ENCODE peak calls at places on chromosomes 16 and 17, in six cellular contexts. P, Y, W, T, R and A are unnamed samples.
A peak's percentile ranks its signal among the peaks of the same experiment; 100 is the strongest.

GRCh38 chr17:31674305-31674704 is 184.7 kb downstream of the COPRS start:
- DNase-seq in P (no peak), Y (no peak), W (no peak), T (no peak), R (no peak), A (no peak)

GRCh38 chr17:82551779-82552457 is 32.4 kb downstream of the FOXK2 start:
- DNase-seq in P (peak; percentile 51), Y (peak; percentile 79), W (peak; percentile 75), T (no peak), R (no peak), A (peak; percentile 16)

GRCh38 chr16:49980166-49980565 is 44.9 kb upstream of the CNEP1R1 start:
- DNase-seq in P (no peak), Y (no peak), W (no peak), T (no peak), R (no peak), A (no peak)

GRCh38 chr17:51260960-51261958 is 913 bp downstream of the UTP18 start:
- DNase-seq in P (peak; percentile 73), Y (peak; percentile 76), W (peak; percentile 70), T (no peak), R (no peak), A (peak; percentile 9)

GRCh38 chr17:12403881-12404398 is 261.8 kb upstream of the MYOCD start:
- DNase-seq in P (no peak), Y (no peak), W (no peak), T (no peak), R (no peak), A (no peak)

GRCh38 chr16:11292076-11292748 is 11.1 kb upstream of the PRM1 start:
- DNase-seq in P (no peak), Y (no peak), W (no peak), T (no peak), R (no peak), A (no peak)

GRCh38 chr17:83053779-83054451 is 25.5 kb upstream of the METRNL start:
- DNase-seq in P (no peak), Y (no peak), W (no peak), T (no peak), R (no peak), A (no peak)

GRCh38 chr16:80058236-80058635 is 457.7 kb upstream of the MAF start:
- DNase-seq in P (no peak), Y (no peak), W (no peak), T (no peak), R (no peak), A (peak; percentile 4)

GRCh38 chr17:29959658-29960337 is 18.4 kb downstream of the EFCAB5 start:
- DNase-seq in P (no peak), Y (no peak), W (no peak), T (no peak), R (no peak), A (no peak)

GRCh38 chr16:89890886-89891657 is 17.7 kb downstream of the TCF25 start:
- DNase-seq in P (no peak), Y (no peak), W (no peak), T (no peak), R (no peak), A (no peak)

GRCh38 chr17:65270932-65271700 is 133.9 kb downstream of the RGS9 start:
- DNase-seq in P (no peak), Y (no peak), W (no peak), T (no peak), R (no peak), A (no peak)

GRCh38 chr16:4140652-4141051 is 24.4 kb upstream of the ADCY9 start:
- DNase-seq in P (no peak), Y (no peak), W (no peak), T (peak; percentile 9), R (no peak), A (no peak)

GRCh38 chr17:28008526-28008925 is 34.0 kb upstream of the NLK start:
- DNase-seq in P (no peak), Y (no peak), W (no peak), T (peak; percentile 35), R (no peak), A (no peak)

GRCh38 chr16:81861503-81861902 is 82.4 kb downstream of the PLCG2 start:
- DNase-seq in P (no peak), Y (no peak), W (no peak), T (no peak), R (no peak), A (no peak)

GRCh38 chr16:80931985-80932720 is 74.5 kb downstream of the CMC2 start:
- DNase-seq in P (no peak), Y (no peak), W (no peak), T (no peak), R (peak; percentile 17), A (peak; percentile 25)

GRCh38 chr17:20203021-20203420 is 193.9 kb downstream of the SPECC1 start:
- DNase-seq in P (no peak), Y (no peak), W (no peak), T (no peak), R (no peak), A (no peak)

GRCh38 chr16:68086336-68086821 is 1.2 kb downstream of the NFATC3 start:
- DNase-seq in P (no peak), Y (no peak), W (no peak), T (no peak), R (no peak), A (no peak)

GRCh38 chr16:11155284-11155806 is 100.7 kb downstream of the SOCS1 start:
- DNase-seq in P (no peak), Y (no peak), W (no peak), T (no peak), R (no peak), A (no peak)

GRCh38 chr17:40686192-40686591 is 17.4 kb downstream of the KRT24 start:
- DNase-seq in P (no peak), Y (no peak), W (no peak), T (no peak), R (no peak), A (no peak)

GRCh38 chr16:8885674-8886592 is 3.8 kb downstream of the LITAFD start:
- DNase-seq in P (no peak), Y (no peak), W (no peak), T (no peak), R (no peak), A (peak; percentile 11)

GRCh38 chr16:22314661-22315626 is 17.7 kb downstream of the POLR3E start:
- DNase-seq in P (no peak), Y (no peak), W (no peak), T (no peak), R (no peak), A (no peak)

GRCh38 chr16:85898521-85899442 is at the start of gene IRF8:
- DNase-seq in P (peak; percentile 74), Y (peak; percentile 89), W (peak; percentile 83), T (no peak), R (no peak), A (peak; percentile 30)

GRCh38 chr17:45432405-45433113 is at the start of gene ARHGAP27:
- DNase-seq in P (no peak), Y (no peak), W (no peak), T (no peak), R (no peak), A (no peak)

GRCh38 chr16:15782573-15783365 is 74.1 kb downstream of the MYH11 start:
- DNase-seq in P (no peak), Y (no peak), W (no peak), T (no peak), R (no peak), A (no peak)

GRCh38 chr17:2624292-2624731 is 30.9 kb downstream of the PAFAH1B1 start:
- DNase-seq in P (no peak), Y (peak; percentile 63), W (no peak), T (no peak), R (no peak), A (no peak)

GRCh38 chr16:13957197-13958078 is 37.5 kb downstream of the ERCC4 start:
- DNase-seq in P (no peak), Y (peak; percentile 7), W (no peak), T (peak; percentile 91), R (no peak), A (peak; percentile 13)

GRCh38 chr16:54504372-54504771 is 217.8 kb upstream of the IRX3 start:
- DNase-seq in P (no peak), Y (no peak), W (no peak), T (no peak), R (no peak), A (no peak)

GRCh38 chr16:11145173-11145820 is 110.7 kb downstream of the SOCS1 start:
- DNase-seq in P (no peak), Y (no peak), W (no peak), T (no peak), R (no peak), A (no peak)

GRCh38 chr16:1330260-1330914 is 3.1 kb upstream of the BAIAP3 start:
- DNase-seq in P (no peak), Y (no peak), W (no peak), T (no peak), R (no peak), A (no peak)

GRCh38 chr16:5041604-5042133 is 7.9 kb upstream of the NAGPA start:
- DNase-seq in P (no peak), Y (no peak), W (no peak), T (peak; percentile 78), R (no peak), A (no peak)

GRCh38 chr16:30934827-30935557 is 11.6 kb downstream of the FBXL19 start:
- DNase-seq in P (no peak), Y (no peak), W (no peak), T (no peak), R (no peak), A (no peak)